ENCODE peak calls at places on chromosomes 7 and 10, in four cellular contexts. One of them, this sample, is unnamed.

GRCh38 chr7:1514993-1515392 is 10.8 kb upstream of the INTS1 start:
- DNase-seq in effector memory CD4-positive, alpha-beta T cell: no peak
- DNase-seq in IMR-90: no peak
- DNase-seq in mesenchymal stem cell: no peak
- DNase-seq in this sample: no peak

GRCh38 chr7:46115410-46115809 is 194.3 kb upstream of the IGFBP3 start:
- DNase-seq in effector memory CD4-positive, alpha-beta T cell: no peak
- DNase-seq in IMR-90: peak; percentile 16
- DNase-seq in mesenchymal stem cell: peak; percentile 40
- DNase-seq in this sample: peak; percentile 25

GRCh38 chr10:80079312-80079613 is 798 bp downstream of the TMEM254 start:
- DNase-seq in effector memory CD4-positive, alpha-beta T cell: no peak
- DNase-seq in IMR-90: no peak
- DNase-seq in mesenchymal stem cell: no peak
- DNase-seq in this sample: no peak

GRCh38 chr10:8063935-8064334 is 9.4 kb downstream of the GATA3 start:
- DNase-seq in effector memory CD4-positive, alpha-beta T cell: no peak
- DNase-seq in IMR-90: no peak
- DNase-seq in mesenchymal stem cell: no peak
- DNase-seq in this sample: no peak

GRCh38 chr7:19519443-19519977 is 189.3 kb downstream of the POLR1F start:
- DNase-seq in effector memory CD4-positive, alpha-beta T cell: no peak
- DNase-seq in IMR-90: no peak
- DNase-seq in mesenchymal stem cell: peak; percentile 29
- DNase-seq in this sample: peak; percentile 46

GRCh38 chr7:30224511-30225031 is 59.8 kb upstream of the ZNRF2 start:
- DNase-seq in effector memory CD4-positive, alpha-beta T cell: no peak
- DNase-seq in IMR-90: peak; percentile 30
- DNase-seq in mesenchymal stem cell: peak; percentile 75
- DNase-seq in this sample: peak; percentile 79

GRCh38 chr10:79221110-79222051 is 125.9 kb upstream of the PPIF start:
- DNase-seq in effector memory CD4-positive, alpha-beta T cell: no peak
- DNase-seq in IMR-90: peak; percentile 95
- DNase-seq in mesenchymal stem cell: peak; percentile 62
- DNase-seq in this sample: no peak

GRCh38 chr7:8197994-8198698 is 63.8 kb downstream of the ICA1 start:
- DNase-seq in effector memory CD4-positive, alpha-beta T cell: no peak
- DNase-seq in IMR-90: no peak
- DNase-seq in mesenchymal stem cell: no peak
- DNase-seq in this sample: no peak

GRCh38 chr10:79298403-79299244 is 48.6 kb upstream of the PPIF start:
- DNase-seq in effector memory CD4-positive, alpha-beta T cell: no peak
- DNase-seq in IMR-90: peak; percentile 99
- DNase-seq in mesenchymal stem cell: peak; percentile 96
- DNase-seq in this sample: peak; percentile 98

GRCh38 chr7:127819975-127820778 is 168.2 kb downstream of the SND1 start:
- DNase-seq in effector memory CD4-positive, alpha-beta T cell: no peak
- DNase-seq in IMR-90: peak; percentile 70
- DNase-seq in mesenchymal stem cell: peak; percentile 79
- DNase-seq in this sample: peak; percentile 66

GRCh38 chr10:7622969-7623368 is 43.8 kb downstream of the ITIH5 start:
- DNase-seq in effector memory CD4-positive, alpha-beta T cell: no peak
- DNase-seq in IMR-90: no peak
- DNase-seq in mesenchymal stem cell: no peak
- DNase-seq in this sample: no peak

GRCh38 chr7:30869794-30870491 is 41.7 kb upstream of the AQP1 start:
- DNase-seq in effector memory CD4-positive, alpha-beta T cell: no peak
- DNase-seq in IMR-90: peak; percentile 22
- DNase-seq in mesenchymal stem cell: no peak
- DNase-seq in this sample: no peak

GRCh38 chr7:13989138-13989943 is at the start of gene ETV1:
- DNase-seq in effector memory CD4-positive, alpha-beta T cell: no peak
- DNase-seq in IMR-90: peak; percentile 60
- DNase-seq in mesenchymal stem cell: peak; percentile 88
- DNase-seq in this sample: peak; percentile 83

GRCh38 chr7:114533151-114533550 is 118.5 kb downstream of the FOXP2 start:
- DNase-seq in effector memory CD4-positive, alpha-beta T cell: no peak
- DNase-seq in IMR-90: no peak
- DNase-seq in mesenchymal stem cell: peak; percentile 43
- DNase-seq in this sample: no peak

GRCh38 chr10:44933451-44933850 is 22.3 kb downstream of the TMEM72 start:
- DNase-seq in effector memory CD4-positive, alpha-beta T cell: no peak
- DNase-seq in IMR-90: no peak
- DNase-seq in mesenchymal stem cell: no peak
- DNase-seq in this sample: no peak